ENCODE peak calls at places on chromosomes 4 and X, in seven cellular contexts. One of them, this sample, is unnamed.

GRCh38 chr4:160370046-160370445 is 1267.2 kb downstream of the RAPGEF2 start:
- DNase-seq in GM12878: no peak
- DNase-seq in HepG2: no peak
- DNase-seq in K562: no peak
- DNase-seq in H1: no peak
- DNase-seq in SK-N-SH: no peak
- DNase-seq in HCT116: no peak
- DNase-seq in this sample: no peak

GRCh38 chr4:40992472-40993298 is 221.7 kb downstream of the APBB2 start:
- DNase-seq in GM12878: peak; percentile 78
- DNase-seq in HepG2: no peak
- DNase-seq in K562: no peak
- DNase-seq in H1: no peak
- DNase-seq in SK-N-SH: no peak
- DNase-seq in HCT116: no peak
- DNase-seq in this sample: no peak

GRCh38 chr4:9904976-9905587 is 116.2 kb downstream of the SLC2A9 start:
- DNase-seq in GM12878: no peak
- DNase-seq in HepG2: no peak
- DNase-seq in K562: no peak
- DNase-seq in H1: no peak
- DNase-seq in SK-N-SH: no peak
- DNase-seq in HCT116: no peak
- DNase-seq in this sample: no peak

GRCh38 chr4:176995-177394 is 52.7 kb downstream of the ZNF718 start:
- DNase-seq in GM12878: no peak
- DNase-seq in HepG2: no peak
- DNase-seq in K562: no peak
- DNase-seq in H1: no peak
- DNase-seq in SK-N-SH: no peak
- DNase-seq in HCT116: no peak
- DNase-seq in this sample: no peak

GRCh38 chr4:164731827-164732474 is 22.0 kb upstream of the SMIM31 start:
- DNase-seq in GM12878: peak; percentile 3
- DNase-seq in HepG2: peak; percentile 20
- DNase-seq in K562: peak; percentile 57
- DNase-seq in H1: peak; percentile 17
- DNase-seq in SK-N-SH: peak; percentile 54
- DNase-seq in HCT116: peak; percentile 43
- DNase-seq in this sample: peak; percentile 59

GRCh38 chrX:145826466-145826865 is 8.8 kb downstream of the SLITRK2 start:
- DNase-seq in GM12878: no peak
- DNase-seq in HepG2: no peak
- DNase-seq in K562: no peak
- DNase-seq in H1: no peak
- DNase-seq in SK-N-SH: no peak
- DNase-seq in HCT116: no peak
- DNase-seq in this sample: no peak

GRCh38 chr4:6134612-6135220 is 65.6 kb downstream of the JAKMIP1 start:
- DNase-seq in GM12878: peak; percentile 51
- DNase-seq in HepG2: peak; percentile 48
- DNase-seq in K562: peak; percentile 29
- DNase-seq in H1: no peak
- DNase-seq in SK-N-SH: no peak
- DNase-seq in HCT116: peak; percentile 51
- DNase-seq in this sample: peak; percentile 86

GRCh38 chr4:168744021-168744420 is 247.2 kb downstream of the PALLD start:
- DNase-seq in GM12878: no peak
- DNase-seq in HepG2: peak; percentile 3
- DNase-seq in K562: no peak
- DNase-seq in H1: no peak
- DNase-seq in SK-N-SH: no peak
- DNase-seq in HCT116: no peak
- DNase-seq in this sample: no peak

GRCh38 chr4:147599764-147600163 is 17.4 kb upstream of the TMEM184C start:
- DNase-seq in GM12878: no peak
- DNase-seq in HepG2: no peak
- DNase-seq in K562: no peak
- DNase-seq in H1: no peak
- DNase-seq in SK-N-SH: no peak
- DNase-seq in HCT116: no peak
- DNase-seq in this sample: no peak

GRCh38 chrX:13091111-13091765 is 46.8 kb upstream of the FAM9C start:
- DNase-seq in GM12878: peak; percentile 75
- DNase-seq in HepG2: no peak
- DNase-seq in K562: no peak
- DNase-seq in H1: no peak
- DNase-seq in SK-N-SH: no peak
- DNase-seq in HCT116: no peak
- DNase-seq in this sample: no peak

GRCh38 chr4:6884341-6884870 is 25.2 kb upstream of the TBC1D14 start:
- DNase-seq in GM12878: no peak
- DNase-seq in HepG2: no peak
- DNase-seq in K562: no peak
- DNase-seq in H1: no peak
- DNase-seq in SK-N-SH: no peak
- DNase-seq in HCT116: no peak
- DNase-seq in this sample: no peak

GRCh38 chr4:188171551-188171950 is 32.3 kb downstream of the TRIML1 start:
- DNase-seq in GM12878: no peak
- DNase-seq in HepG2: no peak
- DNase-seq in K562: no peak
- DNase-seq in H1: no peak
- DNase-seq in SK-N-SH: no peak
- DNase-seq in HCT116: no peak
- DNase-seq in this sample: no peak

GRCh38 chrX:53481093-53481492 is 46.9 kb upstream of the HSD17B10 start:
- DNase-seq in GM12878: no peak
- DNase-seq in HepG2: no peak
- DNase-seq in K562: peak; percentile 39
- DNase-seq in H1: no peak
- DNase-seq in SK-N-SH: no peak
- DNase-seq in HCT116: no peak
- DNase-seq in this sample: no peak

GRCh38 chr4:56544573-56545131 is 39.1 kb downstream of the ARL9 start:
- DNase-seq in GM12878: peak; percentile 17
- DNase-seq in HepG2: peak; percentile 78
- DNase-seq in K562: peak; percentile 92
- DNase-seq in H1: no peak
- DNase-seq in SK-N-SH: peak; percentile 93
- DNase-seq in HCT116: peak; percentile 80
- DNase-seq in this sample: peak; percentile 47

GRCh38 chr4:185764880-185765279 is 47.1 kb downstream of the SORBS2 start:
- DNase-seq in GM12878: no peak
- DNase-seq in HepG2: no peak
- DNase-seq in K562: no peak
- DNase-seq in H1: no peak
- DNase-seq in SK-N-SH: no peak
- DNase-seq in HCT116: no peak
- DNase-seq in this sample: no peak

GRCh38 chr4:73976217-73976616 is 5.6 kb downstream of the PF4 start:
- DNase-seq in GM12878: no peak
- DNase-seq in HepG2: no peak
- DNase-seq in K562: no peak
- DNase-seq in H1: no peak
- DNase-seq in SK-N-SH: no peak
- DNase-seq in HCT116: no peak
- DNase-seq in this sample: no peak

GRCh38 chrX:440636-441035 is 53.9 kb upstream of the PPP2R3B start:
- DNase-seq in GM12878: no peak
- DNase-seq in HepG2: no peak
- DNase-seq in K562: no peak
- DNase-seq in H1: no peak
- DNase-seq in SK-N-SH: no peak
- DNase-seq in HCT116: no peak
- DNase-seq in this sample: no peak

GRCh38 chrX:150163181-150163930 is 199.8 kb upstream of the MAMLD1 start:
- DNase-seq in GM12878: no peak
- DNase-seq in HepG2: no peak
- DNase-seq in K562: no peak
- DNase-seq in H1: no peak
- DNase-seq in SK-N-SH: no peak
- DNase-seq in HCT116: no peak
- DNase-seq in this sample: no peak

GRCh38 chrX:19673334-19674040 is 158.2 kb upstream of the MAP3K15 start:
- DNase-seq in GM12878: no peak
- DNase-seq in HepG2: peak; percentile 31
- DNase-seq in K562: no peak
- DNase-seq in H1: no peak
- DNase-seq in SK-N-SH: no peak
- DNase-seq in HCT116: peak; percentile 82
- DNase-seq in this sample: no peak

GRCh38 chr4:15756361-15756861 is 21.7 kb upstream of the CD38 start:
- DNase-seq in GM12878: peak; percentile 66
- DNase-seq in HepG2: peak; percentile 16
- DNase-seq in K562: peak; percentile 12
- DNase-seq in H1: no peak
- DNase-seq in SK-N-SH: no peak
- DNase-seq in HCT116: peak; percentile 26
- DNase-seq in this sample: peak; percentile 41

GRCh38 chr4:11263208-11263607 is 165.5 kb downstream of the HS3ST1 start:
- DNase-seq in GM12878: no peak
- DNase-seq in HepG2: no peak
- DNase-seq in K562: no peak
- DNase-seq in H1: no peak
- DNase-seq in SK-N-SH: no peak
- DNase-seq in HCT116: no peak
- DNase-seq in this sample: no peak

GRCh38 chrX:95875661-95876060 is 809.0 kb upstream of the DIAPH2 start:
- DNase-seq in GM12878: no peak
- DNase-seq in HepG2: no peak
- DNase-seq in K562: no peak
- DNase-seq in H1: no peak
- DNase-seq in SK-N-SH: no peak
- DNase-seq in HCT116: no peak
- DNase-seq in this sample: no peak

GRCh38 chr4:137896221-137896737 is 345.9 kb downstream of the SLC7A11 start:
- DNase-seq in GM12878: no peak
- DNase-seq in HepG2: no peak
- DNase-seq in K562: no peak
- DNase-seq in H1: no peak
- DNase-seq in SK-N-SH: no peak
- DNase-seq in HCT116: no peak
- DNase-seq in this sample: no peak

GRCh38 chr4:88033309-88033708 is 25.9 kb downstream of the PKD2 start:
- DNase-seq in GM12878: no peak
- DNase-seq in HepG2: peak; percentile 71
- DNase-seq in K562: peak; percentile 71
- DNase-seq in H1: no peak
- DNase-seq in SK-N-SH: peak; percentile 54
- DNase-seq in HCT116: peak; percentile 34
- DNase-seq in this sample: peak; percentile 59

GRCh38 chrX:116317409-116317808 is 119.0 kb upstream of the SLC6A14 start:
- DNase-seq in GM12878: no peak
- DNase-seq in HepG2: no peak
- DNase-seq in K562: no peak
- DNase-seq in H1: no peak
- DNase-seq in SK-N-SH: no peak
- DNase-seq in HCT116: no peak
- DNase-seq in this sample: no peak

GRCh38 chrX:1242901-1243402 is 25.7 kb upstream of the CSF2RA start:
- DNase-seq in GM12878: peak; percentile 51
- DNase-seq in HepG2: no peak
- DNase-seq in K562: no peak
- DNase-seq in H1: no peak
- DNase-seq in SK-N-SH: no peak
- DNase-seq in HCT116: no peak
- DNase-seq in this sample: no peak

DNA sequence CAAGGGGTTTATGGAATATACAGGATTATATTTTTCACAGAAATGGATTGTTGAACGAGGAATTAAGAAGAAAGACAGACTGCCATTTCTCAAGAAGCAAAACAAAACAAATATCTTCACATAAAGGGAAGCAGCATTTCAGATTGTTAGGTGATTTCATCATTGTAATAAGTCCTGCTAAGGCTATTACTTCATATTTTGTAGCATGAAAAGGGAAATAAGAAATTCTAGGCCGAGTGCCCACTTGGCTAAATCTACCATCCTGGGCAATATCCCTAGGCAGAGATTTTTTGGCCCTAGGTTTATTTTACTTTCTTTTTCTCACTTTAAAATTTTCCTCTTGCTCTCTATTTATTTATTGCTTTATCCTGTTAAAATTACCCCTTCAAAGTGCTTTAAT is 142.4 kb downstream of the PDGFC start:
- DNase-seq in GM12878: no peak
- DNase-seq in HepG2: no peak
- DNase-seq in K562: no peak
- DNase-seq in H1: no peak
- DNase-seq in SK-N-SH: no peak
- DNase-seq in HCT116: no peak
- DNase-seq in this sample: no peak
- TF ChIP-seq JUND in GM12878: no peak
- TF ChIP-seq JUND in HepG2: no peak
- TF ChIP-seq JUND in K562: no peak
- TF ChIP-seq JUND in H1: no peak
- TF ChIP-seq JUND in SK-N-SH: no peak
- TF ChIP-seq JUND in HCT116: no peak
- TF ChIP-seq JUND in this sample: no peak

GRCh38 chrX:76428243-76429130 is 977 bp downstream of the MAGEE1 start:
- DNase-seq in GM12878: no peak
- DNase-seq in HepG2: no peak
- DNase-seq in K562: no peak
- DNase-seq in H1: no peak
- DNase-seq in SK-N-SH: peak; percentile 4
- DNase-seq in HCT116: no peak
- DNase-seq in this sample: no peak
- TF ChIP-seq JUND in GM12878: no peak
- TF ChIP-seq JUND in HepG2: no peak
- TF ChIP-seq JUND in K562: no peak
- TF ChIP-seq JUND in H1: no peak
- TF ChIP-seq JUND in SK-N-SH: no peak
- TF ChIP-seq JUND in HCT116: no peak
- TF ChIP-seq JUND in this sample: no peak

GRCh38 chrX:49040376-49040955 is 2.7 kb downstream of the TFE3 start:
- DNase-seq in GM12878: no peak
- DNase-seq in HepG2: no peak
- DNase-seq in K562: no peak
- DNase-seq in H1: no peak
- DNase-seq in SK-N-SH: no peak
- DNase-seq in HCT116: no peak
- DNase-seq in this sample: no peak
- TF ChIP-seq JUND in GM12878: no peak
- TF ChIP-seq JUND in HepG2: no peak
- TF ChIP-seq JUND in K562: no peak
- TF ChIP-seq JUND in H1: no peak
- TF ChIP-seq JUND in SK-N-SH: no peak
- TF ChIP-seq JUND in HCT116: no peak
- TF ChIP-seq JUND in this sample: no peak

GRCh38 chr4:8306511-8307021 is 37.0 kb downstream of the HTRA3 start:
- DNase-seq in GM12878: no peak
- DNase-seq in HepG2: no peak
- DNase-seq in K562: no peak
- DNase-seq in H1: no peak
- DNase-seq in SK-N-SH: no peak
- DNase-seq in HCT116: no peak
- DNase-seq in this sample: no peak
- TF ChIP-seq JUND in GM12878: no peak
- TF ChIP-seq JUND in HepG2: no peak
- TF ChIP-seq JUND in K562: no peak
- TF ChIP-seq JUND in H1: no peak
- TF ChIP-seq JUND in SK-N-SH: no peak
- TF ChIP-seq JUND in HCT116: no peak
- TF ChIP-seq JUND in this sample: no peak

GRCh38 chr4:174365018-174365587 is 81.4 kb downstream of the CEP44 start:
- DNase-seq in GM12878: no peak
- DNase-seq in HepG2: peak; percentile 30
- DNase-seq in K562: peak; percentile 68
- DNase-seq in H1: no peak
- DNase-seq in SK-N-SH: peak; percentile 23
- DNase-seq in HCT116: peak; percentile 26
- DNase-seq in this sample: peak; percentile 29
- TF ChIP-seq JUND in GM12878: no peak
- TF ChIP-seq JUND in HepG2: no peak
- TF ChIP-seq JUND in K562: no peak
- TF ChIP-seq JUND in H1: no peak
- TF ChIP-seq JUND in SK-N-SH: no peak
- TF ChIP-seq JUND in HCT116: no peak
- TF ChIP-seq JUND in this sample: no peak